ENCODE peak calls at places on chromosomes 5 and 9, in four cellular contexts. X is GM12891, E is breast epithelium, I is A549. Q is an unnamed sample.

GRCh38 chr9:16425572-16425971 is 444.9 kb downstream of the BNC2 start:
- DNase-seq in X (no peak), E (no peak), I (peak), Q (no peak)

GRCh38 chr5:4182144-4182543 is 586.5 kb downstream of the IRX1 start:
- DNase-seq in X (no peak), E (no peak), I (no peak), Q (no peak)

GRCh38 chr5:174145821-174146220 is 100.3 kb downstream of the NSG2 start:
- DNase-seq in X (no peak), E (no peak), I (peak), Q (no peak)

GRCh38 chr5:72328172-72328571 is 8.0 kb downstream of the PTCD2 start:
- DNase-seq in X (no peak), E (no peak), I (peak), Q (peak)

GRCh38 chr5:143186623-143187022 is 216.9 kb downstream of the NR3C1 start:
- DNase-seq in X (no peak), E (no peak), I (no peak), Q (no peak)

GRCh38 chr9:35814106-35814840 is 569 bp downstream of the HINT2 start:
- DNase-seq in X (no peak), E (peak), I (peak), Q (peak)

GRCh38 chr9:7266911-7267555 is 509.3 kb downstream of the KDM4C start:
- DNase-seq in X (no peak), E (no peak), I (no peak), Q (no peak)

GRCh38 chr9:19551124-19551929 is 142.5 kb downstream of the ACER2 start:
- DNase-seq in X (no peak), E (no peak), I (no peak), Q (no peak)

GRCh38 chr9:25964239-25964638 is 286.0 kb upstream of the TUSC1 start:
- DNase-seq in X (no peak), E (no peak), I (peak), Q (peak)

GRCh38 chr5:168727547-168728120 is 148.5 kb upstream of the PANK3 start:
- DNase-seq in X (no peak), E (no peak), I (no peak), Q (no peak)

GRCh38 chr5:148387325-148387724 is 3.6 kb downstream of the FBXO38 start:
- DNase-seq in X (no peak), E (no peak), I (no peak), Q (no peak)

GRCh38 chr5:45437746-45438145 is 258.4 kb downstream of the HCN1 start:
- DNase-seq in X (no peak), E (no peak), I (no peak), Q (no peak)

GRCh38 chr5:2757563-2758311 is 6.3 kb upstream of the IRX2 start:
- DNase-seq in X (no peak), E (peak), I (no peak), Q (no peak)

GRCh38 chr5:133509742-133510079 is 102.6 kb downstream of the FSTL4 start:
- DNase-seq in X (no peak), E (no peak), I (no peak), Q (no peak)

GRCh38 chr5:32278403-32278802 is 34.3 kb downstream of the MTMR12 start:
- DNase-seq in X (no peak), E (no peak), I (no peak), Q (peak)

GRCh38 chr5:32850792-32851191 is 139.7 kb downstream of the NPR3 start:
- DNase-seq in X (no peak), E (no peak), I (no peak), Q (no peak)

GRCh38 chr5:95022967-95023695 is 261.8 kb downstream of the MCTP1 start:
- DNase-seq in X (no peak), E (no peak), I (no peak), Q (no peak)

GRCh38 chr9:121326130-121326838 is 43.8 kb downstream of the STOM start:
- DNase-seq in X (no peak), E (peak), I (peak), Q (no peak)

GRCh38 chr5:79771387-79771786 is 81.8 kb downstream of the CMYA5 start:
- DNase-seq in X (no peak), E (no peak), I (no peak), Q (no peak)

GRCh38 chr9:124197177-124198095 is 60.3 kb upstream of the NEK6 start:
- DNase-seq in X (no peak), E (peak), I (no peak), Q (no peak)
- TF ChIP-seq POLR2A in X (peak), E (no peak), I (no peak), Q (no peak)

GRCh38 chr9:128504485-128505413 is at the start of gene GLE1:
- DNase-seq in X (peak), E (peak), I (peak), Q (peak)
- TF ChIP-seq POLR2A in X (peak), E (peak), I (peak), Q (peak)

DNA sequence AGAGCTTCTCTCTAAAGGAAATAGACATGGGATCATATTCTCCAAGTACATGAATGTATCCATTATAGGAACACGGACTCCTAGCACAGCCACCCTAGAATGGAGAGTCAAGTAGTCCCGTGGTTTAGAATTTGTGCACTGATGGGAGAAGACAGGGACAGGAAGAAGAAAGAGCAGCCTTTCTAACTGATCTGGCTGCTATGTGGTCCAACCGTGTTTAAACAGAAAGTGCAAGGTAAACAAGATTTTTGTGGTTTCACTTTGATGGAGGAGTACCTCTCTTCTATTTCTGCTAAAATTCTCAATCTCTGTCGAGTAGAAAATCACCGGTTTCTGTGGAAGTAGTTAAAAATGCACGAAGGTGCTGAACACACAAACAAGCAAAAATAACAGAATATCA is 171.3 kb downstream of the ST8SIA4 start:
- DNase-seq in X (peak), E (no peak), I (no peak), Q (no peak)
- TF ChIP-seq POLR2A in X (no peak), E (no peak), I (no peak), Q (no peak)

GRCh38 chr5:170296036-170296934 is 1.3 kb downstream of the LCP2 start:
- DNase-seq in X (no peak), E (no peak), I (no peak), Q (peak)

GRCh38 chr5:170301149-170301548 is 3.6 kb upstream of the LCP2 start:
- DNase-seq in X (no peak), E (no peak), I (no peak), Q (no peak)

GRCh38 chr5:170296935-170297588 is 515 bp downstream of the LCP2 start:
- DNase-seq in X (no peak), E (no peak), I (no peak), Q (peak)

GRCh38 chr5:170300361-170301013 is 2.9 kb upstream of the LCP2 start:
- DNase-seq in X (no peak), E (no peak), I (no peak), Q (no peak)

GRCh38 chr5:170297589-170298462 is at the start of gene LCP2:
- DNase-seq in X (no peak), E (no peak), I (no peak), Q (no peak)
- TF ChIP-seq POLR2A in X (peak), E (no peak), I (no peak), Q (no peak)

DNA sequence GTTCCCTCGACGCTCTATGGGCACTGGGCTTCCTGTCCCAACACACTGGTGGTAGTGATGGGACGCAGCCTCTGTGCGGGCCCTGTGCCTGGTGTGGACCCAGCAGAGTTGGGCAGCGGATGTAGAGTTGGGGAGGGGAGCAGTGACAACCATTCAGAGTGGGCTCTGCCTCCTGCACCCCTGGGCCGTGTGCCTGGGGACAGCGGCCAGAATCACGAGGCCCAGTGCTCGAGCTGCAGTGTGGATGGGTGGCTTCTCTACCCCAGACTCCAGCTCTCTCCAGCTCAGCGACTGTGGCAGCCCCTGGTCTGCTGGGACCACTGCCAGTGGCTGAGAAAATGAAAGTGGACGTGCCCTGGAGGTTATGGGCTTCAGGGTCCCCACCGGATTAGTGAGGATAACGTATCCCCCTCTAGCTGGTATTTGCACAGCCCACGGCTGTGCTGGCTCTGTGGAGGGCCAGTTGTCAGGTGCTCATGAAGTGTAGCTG is 18.6 kb downstream of the RXRA start:
- DNase-seq in X (no peak), E (no peak), I (no peak), Q (no peak)
- TF ChIP-seq POLR2A in X (no peak), E (no peak), I (no peak), Q (no peak)

DNA sequence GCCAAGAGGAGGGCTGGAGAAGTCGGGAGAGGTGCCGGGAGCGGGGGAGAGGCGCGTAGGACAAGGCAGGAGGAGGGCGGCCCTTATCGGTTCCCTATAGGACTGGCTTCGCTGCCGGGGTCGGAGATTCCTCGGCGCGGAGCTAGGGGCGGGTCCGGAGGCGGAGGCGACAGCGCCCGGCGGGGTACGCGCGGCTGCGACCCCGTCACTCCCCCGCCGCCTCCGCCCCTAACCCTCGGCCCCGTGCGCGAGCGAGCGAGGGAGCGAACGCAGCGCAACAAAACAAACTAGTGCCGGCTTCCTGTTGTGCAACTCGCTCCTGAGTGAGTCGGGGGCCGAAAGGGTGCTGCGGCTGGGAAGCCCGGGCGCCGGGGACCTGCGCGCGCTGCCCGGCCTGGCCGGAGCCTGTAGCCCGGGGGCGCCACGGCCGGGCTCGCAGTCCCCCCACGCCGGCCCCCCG is 2.0 kb downstream of the GLIS3 start:
- DNase-seq in X (peak), E (no peak), I (peak), Q (peak)
- TF ChIP-seq POLR2A in X (no peak), E (no peak), I (peak), Q (no peak)

GRCh38 chr9:110241491-110242321 is 14.6 kb downstream of the TXN start:
- DNase-seq in X (no peak), E (no peak), I (peak), Q (peak)
- TF ChIP-seq POLR2A in X (peak), E (no peak), I (no peak), Q (no peak)

DNA sequence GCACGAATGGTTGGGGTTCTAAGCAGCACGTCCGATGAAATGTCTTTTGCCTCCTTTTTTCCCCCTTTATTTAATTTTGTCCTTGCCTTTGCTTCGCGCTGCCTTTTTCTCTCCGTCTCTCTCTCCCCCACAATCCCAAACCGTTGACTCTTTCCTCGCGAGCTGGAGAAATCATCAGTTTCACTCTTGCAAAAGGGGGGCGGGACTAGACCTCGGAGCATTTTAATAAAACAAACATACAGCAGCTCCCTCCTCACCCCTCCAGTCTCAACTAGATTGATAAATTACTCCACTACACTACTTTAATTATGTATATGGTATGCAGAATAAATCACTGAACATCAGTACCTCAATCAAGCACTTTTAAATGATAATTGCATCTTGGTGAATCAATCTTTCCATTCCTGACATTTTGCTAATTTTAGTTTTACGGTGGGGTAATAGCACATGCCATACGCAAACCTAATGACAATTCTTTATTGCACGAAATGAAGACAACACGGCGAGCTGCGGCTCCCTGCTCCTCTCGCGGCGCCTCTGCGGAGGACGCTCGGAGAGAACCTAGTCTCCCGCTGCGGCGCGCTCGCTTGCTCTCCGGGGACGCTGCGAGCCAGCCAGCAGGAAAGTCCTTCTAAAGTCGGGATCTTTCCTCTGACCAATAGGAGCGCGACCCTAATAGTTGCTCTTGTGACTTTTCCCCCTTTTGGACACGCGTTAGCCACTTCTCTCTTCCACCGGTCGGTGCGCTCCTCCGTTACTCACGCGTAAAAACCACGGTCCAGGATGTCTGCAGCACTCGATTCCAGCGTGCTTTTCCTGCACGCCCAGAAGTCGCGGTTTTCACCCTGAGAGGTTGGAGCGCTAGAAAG is 816 bp upstream of the MEF2C start:
- DNase-seq in X (no peak), E (no peak), I (peak), Q (peak)
- TF ChIP-seq POLR2A in X (peak), E (no peak), I (no peak), Q (no peak)

GRCh38 chr5:180862645-180863044 is 1.6 kb upstream of the ZFP62 start:
- DNase-seq in X (no peak), E (no peak), I (no peak), Q (no peak)

GRCh38 chr5:180860887-180861822 is at the start of gene ZFP62:
- DNase-seq in X (peak), E (peak), I (peak), Q (peak)

GRCh38 chr5:180866296-180866695 is 5.2 kb upstream of the ZFP62 start:
- DNase-seq in X (no peak), E (no peak), I (peak), Q (no peak)

DNA sequence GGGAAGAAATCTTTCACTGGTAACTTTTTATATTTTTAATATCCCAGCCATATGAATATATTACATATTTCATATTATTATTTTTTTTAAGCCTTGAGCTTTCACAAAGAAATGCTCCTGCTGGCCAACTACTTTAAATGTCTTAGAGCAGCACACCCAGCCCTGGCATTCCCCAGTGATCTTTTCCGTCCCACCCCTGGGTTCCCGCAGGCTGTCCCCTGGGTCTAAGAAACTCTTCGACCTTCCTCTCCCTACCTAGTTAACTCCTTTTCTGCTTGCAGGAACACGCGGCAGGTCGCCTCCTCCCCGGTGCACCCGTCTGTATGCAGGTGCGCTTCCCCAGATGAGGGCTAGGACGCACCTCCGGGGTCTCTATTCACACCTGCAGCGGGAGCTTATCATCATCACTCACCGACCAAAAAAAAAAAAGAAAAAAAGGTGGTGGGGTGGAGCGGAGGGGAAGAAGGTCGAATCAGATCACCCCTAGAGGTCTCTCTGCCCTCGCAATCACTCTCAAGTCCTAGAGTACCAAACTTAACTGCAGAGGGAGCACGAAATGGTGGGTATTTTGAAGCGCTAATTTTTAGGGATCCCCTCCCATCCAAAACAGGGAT is 696 bp downstream of the ZFP62 start:
- DNase-seq in X (peak), E (no peak), I (peak), Q (peak)
- TF ChIP-seq POLR2A in X (no peak), E (no peak), I (no peak), Q (no peak)

Q was measured in erythroblast.